ENCODE peak calls at places on chromosomes 4 and X, in four cellular contexts. A is DND-41; O is heart right ventricle; I is CD8-positive, alpha-beta T cell. U is an unnamed sample.

GRCh38 chr4:1833307-1834046 is 22.5 kb downstream of the LETM1 start:
- DNase-seq in O (no peak), I (no peak), A (no peak), U (no peak)

GRCh38 chr4:76028242-76028859 is 5.1 kb upstream of the CXCL10 start:
- DNase-seq in O (no peak), I (no peak), A (no peak), U (no peak)

GRCh38 chr4:66667249-66667648 is 878.1 kb downstream of the CENPC start:
- DNase-seq in O (no peak), I (no peak), A (peak; percentile 45), U (no peak)

GRCh38 chr4:108730579-108730978 is 32.3 kb downstream of the ETNPPL start:
- DNase-seq in O (no peak), I (no peak), A (no peak), U (no peak)

GRCh38 chrX:101617211-101618191 is at the start of gene ARMCX6:
- DNase-seq in O (peak; percentile 74), I (peak; percentile 72), A (peak; percentile 81), U (peak; percentile 39)

GRCh38 chr4:25550376-25551030 is 105.1 kb upstream of the SLC34A2 start:
- DNase-seq in O (no peak), A (no peak), I (no peak), U (no peak)

GRCh38 chr4:112731715-112732114 is 94.8 kb downstream of the LARP7 start:
- DNase-seq in I (no peak), A (no peak), O (no peak), U (no peak)

GRCh38 chr4:158313566-158313965 is 103.3 kb downstream of the TMEM144 start:
- DNase-seq in O (no peak), A (no peak), I (no peak), U (no peak)

GRCh38 chrX:153984351-153985178 is 12.0 kb downstream of the TMEM187 start:
- DNase-seq in I (peak; percentile 29), A (peak; percentile 57), O (no peak), U (no peak)
- H3K4me1 ChIP-seq in I (peaks cover 60% of the 10 kb centered on the region), A (peaks cover 31% of the 10 kb centered on the region), O (peaks cover 11% of the 10 kb centered on the region), U (peaks cover 37% of the 10 kb centered on the region)

GRCh38 chrX:140501321-140501720 is 3.5 kb downstream of the SOX3 start:
- DNase-seq in A (no peak), I (no peak), O (no peak), U (no peak)
- H3K27ac ChIP-seq in A (no peak overlapping the region), I (no peak overlapping the region), O (no peak overlapping the region), U (no peak overlapping the region)

GRCh38 chr4:44684648-44685047 is 6.4 kb downstream of the GUF1 start:
- DNase-seq in A (no peak), I (no peak), O (no peak), U (no peak)

GRCh38 chr4:44678094-44679023 is at the start of gene GUF1:
- DNase-seq in I (peak; percentile 89), O (peak; percentile 89), A (peak; percentile 88), U (peak; percentile 89)

GRCh38 chr4:44674471-44674870 is 3.7 kb upstream of the GUF1 start:
- DNase-seq in I (no peak), A (no peak), O (no peak), U (no peak)

DNA sequence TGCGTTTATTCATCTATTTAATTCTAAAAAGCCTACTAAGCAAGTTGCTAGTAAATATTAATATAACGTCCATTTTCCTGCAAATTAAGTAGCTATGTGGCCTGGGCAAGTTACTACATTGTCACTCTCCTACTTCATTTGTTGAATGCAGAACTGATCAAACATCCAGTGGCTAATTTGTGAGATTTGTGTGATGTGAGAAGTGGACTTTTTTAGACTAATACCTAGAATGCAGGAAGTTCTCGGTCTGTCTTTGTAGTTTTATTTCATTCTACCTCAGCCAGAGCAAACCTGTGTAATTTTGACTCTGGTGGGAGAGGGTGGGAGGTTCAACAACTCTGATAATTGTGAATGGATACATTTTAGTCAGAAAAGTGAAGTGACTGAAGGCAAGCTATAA is 840 bp downstream of the GUF1 start:
- DNase-seq in A (no peak), O (no peak), I (no peak), U (no peak)
- H3K4me3 ChIP-seq in A (peak overlapping the region; percentile 88), O (peak overlapping the region; percentile 78), I (peak overlapping the region; percentile 81), U (peak overlapping the region; percentile 94)

GRCh38 chr4:177320721-177321120 is 11.0 kb downstream of the NEIL3 start:
- DNase-seq in A (no peak), I (no peak), O (no peak), U (no peak)

GRCh38 chr4:177322881-177323280 is 13.2 kb downstream of the NEIL3 start:
- DNase-seq in A (no peak), I (no peak), O (no peak), U (no peak)

GRCh38 chr4:177323416-177323815 is 13.7 kb downstream of the NEIL3 start:
- DNase-seq in O (no peak), A (no peak), I (no peak), U (no peak)

GRCh38 chr4:177321647-177322046 is 12.0 kb downstream of the NEIL3 start:
- DNase-seq in A (no peak), I (no peak), O (no peak), U (no peak)

DNA sequence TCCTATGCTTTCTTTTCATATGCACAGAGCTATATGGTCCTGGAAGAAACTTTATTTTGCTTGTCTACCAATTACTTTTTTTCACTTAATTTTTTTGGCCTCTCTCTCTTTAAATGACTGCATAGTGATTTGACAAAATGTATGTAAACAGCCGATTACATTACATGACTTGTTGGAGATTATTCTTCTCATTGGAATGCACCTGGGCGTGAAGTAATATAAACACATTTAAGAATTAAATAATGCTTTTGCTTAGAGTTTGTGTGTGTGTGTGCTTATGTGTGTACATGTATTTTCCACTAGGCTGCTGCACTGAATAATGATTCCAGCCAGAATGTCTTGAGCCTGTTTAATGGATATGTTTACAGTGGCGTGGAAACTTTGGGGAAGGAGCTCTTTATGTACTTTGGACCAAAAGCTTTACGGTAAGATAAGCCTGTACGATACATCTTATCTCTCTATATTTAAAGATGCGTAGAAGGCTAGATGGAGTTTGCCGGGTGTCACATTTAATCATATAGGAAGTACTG is 12.5 kb downstream of the NEIL3 start:
- DNase-seq in A (no peak), I (no peak), O (no peak), U (no peak)
- H3K4me1 ChIP-seq in A (peaks cover 84% of the 10 kb centered on the region), I (peaks cover 4% of the 10 kb centered on the region), O (peaks cover 5% of the 10 kb centered on the region), U (peaks cover 18% of the 10 kb centered on the region)

DNA sequence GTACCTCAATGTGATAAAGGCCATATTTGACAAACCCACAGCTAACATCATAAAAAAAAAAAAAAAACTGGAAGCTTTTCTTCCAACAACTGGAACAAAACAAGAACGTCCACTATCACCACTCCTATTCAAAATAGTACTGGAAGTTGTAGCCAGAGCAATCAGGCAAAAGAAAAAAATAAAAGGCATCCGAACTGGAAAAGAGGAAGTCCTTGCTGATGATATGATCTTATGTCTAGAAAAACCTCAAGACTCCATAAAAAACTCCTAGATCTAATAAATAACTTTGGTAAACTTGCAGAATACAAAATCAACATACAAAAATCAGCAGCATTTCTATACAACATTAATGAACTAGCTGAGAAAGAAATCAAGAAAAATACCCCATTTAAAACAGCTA is 134.3 kb downstream of the TEX11 start:
- DNase-seq in I (no peak), A (no peak), O (no peak), U (no peak)
- H3K27ac ChIP-seq in I (no peak overlapping the region), A (no peak overlapping the region), O (no peak overlapping the region), U (no peak overlapping the region)

DNA sequence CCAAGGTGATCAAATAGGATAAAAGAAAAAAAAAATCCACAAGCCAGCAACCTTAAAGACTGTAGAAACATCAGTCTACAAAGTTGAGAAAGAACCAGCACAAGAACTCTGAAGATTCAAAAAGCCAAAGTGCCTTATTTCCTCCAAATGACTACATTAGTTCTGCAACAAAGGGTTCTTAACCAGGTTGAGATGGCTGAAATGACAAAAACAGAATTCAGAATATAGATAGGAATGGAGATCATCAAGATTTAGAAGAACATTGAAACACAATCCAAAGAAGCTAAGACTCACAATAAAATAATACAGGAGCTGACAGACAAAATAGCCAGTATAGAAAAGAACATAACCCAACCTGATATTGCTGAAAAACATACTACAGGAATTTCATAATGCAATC is 156.5 kb upstream of the ZCCHC13 start:
- DNase-seq in I (no peak), O (no peak), A (no peak), U (no peak)
- H3K4me3 ChIP-seq in I (no peak overlapping the region), O (no peak overlapping the region), A (no peak overlapping the region), U (no peak overlapping the region)

GRCh38 chrX:38974542-38974941 is 173.3 kb downstream of the MID1IP1 start:
- DNase-seq in I (no peak), O (no peak), A (no peak), U (no peak)
- H3K4me1 ChIP-seq in I (no peaks in the 10 kb centered on the region), O (peaks cover 5% of the 10 kb centered on the region), A (no peaks in the 10 kb centered on the region), U (no peaks in the 10 kb centered on the region)